ENCODE peak calls at places on chromosomes 3 and 15, in eight cellular contexts. E is RPMI8226; B is HT1080; S is stimulated activated CD4-positive, alpha-beta T cell treated with anti-CD3 and anti-CD28 coated beads, Interleukin-1b, Interleukin-23, amount 100 ng/mL, for 4 hours; Q is astrocyte of the spinal cord; U is posterior cingulate gyrus; T is nephron progenitor cell; W is NCI-H2081. L is an unnamed sample.

GRCh38 chr3:128060473-128061381 is 8.5 kb downstream of the SEC61A1 start:
- DNase-seq in E (no peak), B (peak), S (no peak), Q (peak), U (no peak), T (no peak), W (no peak), L (no peak)

GRCh38 chr15:48602358-48603122 is 43.0 kb downstream of the FBN1 start:
- DNase-seq in E (no peak), B (peak), S (no peak), Q (peak), U (no peak), T (no peak), W (no peak), L (no peak)

GRCh38 chr15:75666823-75667501 is 19.2 kb downstream of the SNX33 start:
- DNase-seq in E (no peak), B (peak), S (no peak), Q (peak), U (no peak), T (no peak), W (no peak), L (no peak)

GRCh38 chr15:37053070-37053653 is 47.2 kb downstream of the MEIS2 start:
- DNase-seq in E (no peak), B (no peak), S (no peak), Q (peak), U (no peak), T (no peak), W (no peak), L (no peak)

GRCh38 chr15:80953953-80954778 is 35.5 kb downstream of the MESD start:
- DNase-seq in E (no peak), B (no peak), S (no peak), Q (no peak), U (no peak), T (no peak), W (no peak), L (no peak)

GRCh38 chr3:189710620-189711388 is 79.6 kb downstream of the TP63 start:
- DNase-seq in E (peak), B (peak), S (no peak), Q (peak), U (no peak), T (peak), W (no peak), L (no peak)

GRCh38 chr15:72492733-72493132 is 18.6 kb downstream of the ARIH1 start:
- DNase-seq in E (no peak), B (no peak), S (no peak), Q (no peak), U (no peak), T (no peak), W (no peak), L (no peak)

GRCh38 chr3:197030379-197031314 is 1.0 kb upstream of the MELTF start:
- DNase-seq in E (no peak), B (no peak), S (no peak), Q (no peak), U (no peak), T (no peak), W (no peak), L (no peak)

GRCh38 chr15:68499620-68500312 is 67.8 kb upstream of the ITGA11 start:
- DNase-seq in E (no peak), B (peak), S (no peak), Q (no peak), U (no peak), T (no peak), W (no peak), L (no peak)

GRCh38 chr3:54427951-54428871 is 305.9 kb downstream of the CACNA2D3 start:
- DNase-seq in E (peak), B (peak), S (no peak), Q (peak), U (peak), T (peak), W (peak), L (peak)

GRCh38 chr3:194577985-194578905 is 55.0 kb downstream of the TMEM44 start:
- DNase-seq in E (no peak), B (peak), S (no peak), Q (peak), U (peak), T (no peak), W (no peak), L (peak)

GRCh38 chr3:156151824-156152428 is 31.5 kb downstream of the KCNAB1 start:
- DNase-seq in E (peak), B (peak), S (peak), Q (peak), U (peak), T (peak), W (peak), L (peak)

GRCh38 chr3:134776518-134776917 is 18.5 kb upstream of the EPHB1 start:
- DNase-seq in E (no peak), B (no peak), S (no peak), Q (no peak), U (no peak), T (no peak), W (no peak), L (no peak)

GRCh38 chr15:28896944-28897343 is 11.2 kb downstream of the APBA2 start:
- DNase-seq in E (no peak), B (peak), S (no peak), Q (peak), U (peak), T (no peak), W (no peak), L (no peak)

GRCh38 chr15:51680316-51680715 is 987 bp upstream of the SCG3 start:
- DNase-seq in E (no peak), B (no peak), S (no peak), Q (no peak), U (no peak), T (no peak), W (no peak), L (no peak)

L was measured in activated naive CD8-positive, alpha-beta T cell treated with anti-CD3 and anti-CD28 coated beads, Interleukin-2, amount 50 U/mL, for 24 hours.